ENCODE peak calls at places on chromosomes 7 and 10, in four cellular contexts. W, P, H and F are unnamed samples.
A peak's percentile ranks its signal among the peaks of the same experiment; 100 is the strongest.

GRCh38 chr10:104253106-104253505 is 1.6 kb upstream of the GSTO1 start:
- DNase-seq in H (no peak), W (no peak), P (no peak), F (no peak)

GRCh38 chr10:131654471-131655087 is 246.2 kb upstream of the PPP2R2D start:
- DNase-seq in W (no peak), H (no peak), P (no peak), F (no peak)

GRCh38 chr7:149883452-149883861 is 9.7 kb downstream of the ATP6V0E2 start:
- DNase-seq in H (peak; percentile 51), W (peak; percentile 88), P (peak; percentile 47), F (peak; percentile 15)

GRCh38 chr10:126387041-126387908 is 1.0 kb downstream of the ADAM12 start:
- DNase-seq in H (peak; percentile 72), W (peak; percentile 77), P (peak; percentile 73), F (peak; percentile 62)

GRCh38 chr7:37901236-37901827 is 15.3 kb downstream of the SFRP4 start:
- DNase-seq in H (peak; percentile 15), W (no peak), P (peak; percentile 57), F (peak; percentile 13)

GRCh38 chr10:94299417-94299816 is 63.3 kb downstream of the NOC3L start:
- DNase-seq in P (peak; percentile 64), W (no peak), H (peak; percentile 48), F (no peak)

GRCh38 chr7:23811540-23811939 is 101.5 kb downstream of the STK31 start:
- DNase-seq in W (no peak), P (peak; percentile 11), H (no peak), F (no peak)

GRCh38 chr7:125061776-125062397 is 132.3 kb upstream of the POT1 start:
- DNase-seq in W (no peak), H (peak; percentile 41), P (peak; percentile 78), F (peak; percentile 27)

GRCh38 chr7:27154901-27155815 is 1.3 kb downstream of the HOXA7 start:
- DNase-seq in W (no peak), P (no peak), H (no peak), F (no peak)

GRCh38 chr7:145168427-145168826 is 332.6 kb upstream of the TPK1 start:
- DNase-seq in H (no peak), P (no peak), W (no peak), F (no peak)

GRCh38 chr7:24865994-24866615 is 108.8 kb upstream of the GSDME start:
- DNase-seq in P (no peak), W (no peak), H (no peak), F (no peak)

GRCh38 chr7:154997840-154998370 is 5.0 kb downstream of the PAXIP1 start:
- DNase-seq in H (no peak), W (no peak), P (no peak), F (no peak)

GRCh38 chr10:117511601-117512390 is 30.8 kb upstream of the EMX2 start:
- DNase-seq in P (no peak), W (no peak), H (no peak), F (no peak)

GRCh38 chr7:92057375-92057774 is 76.9 kb downstream of the CYP51A1 start:
- DNase-seq in P (peak; percentile 80), H (no peak), W (no peak), F (peak; percentile 54)

GRCh38 chr7:17963281-17963680 is 23.0 kb upstream of the SNX13 start:
- DNase-seq in H (peak; percentile 64), W (no peak), P (no peak), F (no peak)

GRCh38 chr10:108783897-108784296 is 1139.4 kb downstream of the XPNPEP1 start:
- DNase-seq in P (peak; percentile 80), W (no peak), H (peak; percentile 36), F (no peak)

GRCh38 chr10:118511720-118512119 is 83.7 kb downstream of the PRLHR start:
- DNase-seq in H (no peak), P (peak; percentile 55), W (no peak), F (no peak)

GRCh38 chr10:49606981-49607535 is 3.1 kb upstream of the SLC18A3 start:
- DNase-seq in H (peak; percentile 45), P (peak; percentile 92), W (peak; percentile 65), F (peak; percentile 77)

GRCh38 chr7:33764752-33765451 is 140.4 kb upstream of the BMPER start:
- DNase-seq in W (peak; percentile 14), H (peak; percentile 93), P (peak; percentile 65), F (no peak)

GRCh38 chr7:55100172-55100961 is 81.5 kb downstream of the EGFR start:
- DNase-seq in P (no peak), H (peak; percentile 45), W (peak; percentile 90), F (no peak)

GRCh38 chr10:133357293-133358151 is at the start of gene FUOM:
- DNase-seq in W (peak; percentile 44), P (peak; percentile 37), H (peak; percentile 29), F (peak; percentile 94)

GRCh38 chr7:39580150-39580874 is 14.1 kb downstream of the YAE1 start:
- DNase-seq in P (peak; percentile 91), W (peak; percentile 87), H (peak; percentile 97), F (peak; percentile 78)

GRCh38 chr10:120981601-120982381 is 130.6 kb downstream of the WDR11 start:
- DNase-seq in W (no peak), H (no peak), P (no peak), F (no peak)

GRCh38 chr10:8172604-8173003 is 118.1 kb downstream of the GATA3 start:
- DNase-seq in P (no peak), W (no peak), H (no peak), F (no peak)

GRCh38 chr7:30899630-30900029 is 12.0 kb upstream of the AQP1 start:
- DNase-seq in W (peak; percentile 34), H (no peak), P (no peak), F (no peak)

GRCh38 chr7:119720541-119720940 is 552.4 kb upstream of the KCND2 start:
- DNase-seq in H (peak; percentile 84), W (no peak), P (peak; percentile 71), F (peak; percentile 59)

GRCh38 chr10:114401195-114401741 is 3.0 kb downstream of the AFAP1L2 start:
- DNase-seq in P (no peak), H (peak; percentile 49), W (peak; percentile 46), F (no peak)

GRCh38 chr10:35335718-35336083 is 608 bp upstream of the CCNY start:
- DNase-seq in W (no peak), H (no peak), P (peak; percentile 54), F (no peak)

GRCh38 chr7:150986099-150986512 is 4.7 kb upstream of the NOS3 start:
- DNase-seq in P (peak; percentile 64), H (peak; percentile 48), W (peak; percentile 77), F (peak; percentile 42)

GRCh38 chr7:41005381-41005901 is 697.4 kb downstream of the INHBA start:
- DNase-seq in H (peak; percentile 92), W (no peak), P (peak; percentile 81), F (peak; percentile 51)

GRCh38 chr7:143408686-143409551 is at the start of gene EPHA1:
- DNase-seq in P (peak; percentile 88), W (peak; percentile 81), H (no peak), F (peak; percentile 92)

GRCh38 chr7:4052126-4052525 is 630.0 kb upstream of the FOXK1 start:
- DNase-seq in H (no peak), P (no peak), W (no peak), F (no peak)

GRCh38 chr7:44541028-44541869 is at the start of gene NPC1L1:
- DNase-seq in W (peak; percentile 45), H (no peak), P (no peak), F (no peak)

GRCh38 chr10:124557648-124558338 is 96.2 kb downstream of the LHPP start:
- DNase-seq in W (no peak), H (no peak), P (no peak), F (no peak)

GRCh38 chr10:99785646-99786045 is 3.2 kb downstream of the ABCC2 start:
- DNase-seq in W (no peak), H (no peak), P (peak; percentile 76), F (peak; percentile 82)

GRCh38 chr10:90326498-90327267 is 531.2 kb downstream of the HTR7 start:
- DNase-seq in H (peak; percentile 50), W (no peak), P (peak; percentile 32), F (peak; percentile 46)

GRCh38 chr10:127243490-127244272 is 47.3 kb upstream of the INSYN2A start:
- DNase-seq in H (peak; percentile 30), W (peak; percentile 45), P (peak; percentile 50), F (peak; percentile 51)

DNA sequence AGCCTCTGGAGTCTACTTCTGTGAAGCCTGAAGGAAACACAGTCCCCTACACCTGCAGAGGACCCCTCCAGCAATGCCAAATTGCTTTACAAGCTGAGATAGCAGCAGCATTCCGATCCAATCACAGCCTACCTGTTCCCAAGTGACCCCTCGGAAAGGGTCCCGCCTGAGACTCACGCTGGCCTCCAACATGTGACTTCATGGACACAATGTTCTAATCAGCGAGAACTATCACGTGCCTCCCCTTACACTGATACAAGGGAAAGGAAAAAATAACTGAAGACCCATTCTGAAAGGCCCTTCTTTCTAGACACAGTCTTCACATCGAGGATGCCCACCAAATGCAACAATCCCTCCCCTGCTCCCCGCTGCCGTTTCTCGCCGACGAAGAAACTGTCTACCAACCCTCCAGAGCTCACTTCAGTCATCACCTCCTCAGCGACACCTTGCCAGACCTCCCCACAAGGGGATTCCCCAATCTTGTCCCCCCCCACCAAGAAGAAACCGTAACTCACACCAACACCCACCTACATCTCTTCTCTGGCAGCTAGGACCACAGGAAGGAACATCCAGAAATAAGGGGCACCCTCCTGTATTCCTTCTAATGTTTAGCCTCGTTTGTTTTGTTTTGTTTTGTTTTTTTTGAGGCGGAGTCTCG is 1.8 kb downstream of the SNX8 start:
- DNase-seq in W (no peak), H (no peak), P (no peak), F (no peak)
- H3K27ac ChIP-seq in W (no peak overlapping the region), H (no peak overlapping the region), P (no peak overlapping the region), F (no peak overlapping the region)

DNA sequence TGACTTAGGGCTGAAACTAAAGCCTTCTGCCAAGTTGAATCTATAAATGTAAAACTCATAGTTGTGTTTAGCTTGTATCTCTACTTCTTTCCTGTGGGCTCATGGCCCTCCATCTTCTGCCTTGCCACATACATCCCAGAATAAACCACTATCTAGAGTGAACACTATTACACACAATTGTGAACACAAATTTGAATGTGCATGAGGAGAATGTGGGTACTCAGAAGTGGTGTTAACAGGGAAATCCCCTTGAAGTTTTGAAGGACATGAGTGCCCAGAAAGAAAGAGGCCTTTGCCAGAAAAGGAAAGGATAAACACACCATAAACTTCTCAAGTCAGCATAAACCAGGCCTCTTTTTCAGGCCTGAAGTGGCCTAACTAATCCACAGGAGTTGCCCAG is 20.2 kb upstream of the CCNJ start:
- DNase-seq in W (no peak), P (no peak), H (no peak), F (no peak)
- H3K27ac ChIP-seq in W (no peak overlapping the region), P (no peak overlapping the region), H (no peak overlapping the region), F (no peak overlapping the region)

GRCh38 chr10:63115732-63116383 is 17.3 kb upstream of the NRBF2 start:
- DNase-seq in W (peak; percentile 51), H (peak; percentile 75), P (peak; percentile 66), F (peak; percentile 77)
- H3K27ac ChIP-seq in W (no peak overlapping the region), H (peak overlapping the region; percentile 32), P (no peak overlapping the region), F (peak overlapping the region; percentile 90)

DNA sequence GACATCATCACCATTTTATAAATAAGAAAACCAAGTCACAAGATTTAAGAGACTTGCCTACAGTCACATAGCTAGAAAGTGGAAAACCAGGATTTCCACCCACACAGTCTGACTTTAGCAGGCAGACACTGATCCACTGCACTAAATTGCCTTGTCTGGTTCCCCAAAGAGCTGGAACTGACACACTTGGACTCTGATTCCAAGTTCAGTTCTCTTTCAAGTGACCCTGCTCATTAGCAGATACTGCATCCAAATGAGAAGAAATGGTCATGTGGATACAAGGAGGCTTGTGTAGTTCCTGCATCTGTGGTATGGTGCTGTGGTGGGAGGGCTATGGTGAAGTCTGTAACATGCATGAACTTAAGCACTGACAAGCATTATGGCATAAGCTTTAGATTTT is 180.1 kb upstream of the MKLN1 start:
- DNase-seq in P (no peak), H (no peak), W (no peak), F (no peak)
- H3K27ac ChIP-seq in P (no peak overlapping the region), H (no peak overlapping the region), W (no peak overlapping the region), F (no peak overlapping the region)